ENCODE peak calls at places on chromosome 7, in six cellular contexts. P is neural progenitor cell, N is upper lobe of right lung, K is PC-9, F is aorta, Y is body of pancreas. W is an unnamed sample.
A peak's percentile ranks its signal among the peaks of the same experiment; 100 is the strongest.

GRCh38 chr7:107233174-107233573 is 64.4 kb downstream of the HBP1 start:
- DNase-seq in K (no peak), Y (no peak), F (no peak), P (no peak), N (no peak), W (no peak)

GRCh38 chr7:135803143-135803542 is 54.5 kb upstream of the FAM180A start:
- DNase-seq in F (no peak), Y (no peak), N (no peak), P (no peak), K (peak; percentile 39), W (no peak)

GRCh38 chr7:623464-623863 is 103.0 kb upstream of the DNAAF5 start:
- DNase-seq in K (no peak), F (peak; percentile 12), P (no peak), Y (no peak), N (peak; percentile 10), W (no peak)

GRCh38 chr7:7136423-7136822 is 45.9 kb upstream of the C1GALT1 start:
- DNase-seq in P (no peak), N (no peak), Y (no peak), F (no peak), K (no peak), W (no peak)

GRCh38 chr7:137953692-137954470 is 48.0 kb downstream of the CREB3L2 start:
- DNase-seq in P (peak; percentile 61), F (no peak), N (no peak), Y (no peak), K (peak; percentile 99), W (no peak)

GRCh38 chr7:33334349-33334748 is 205.0 kb downstream of the BBS9 start:
- DNase-seq in F (no peak), Y (no peak), N (no peak), P (peak; percentile 53), K (no peak), W (no peak)

GRCh38 chr7:18488047-18488446 is 7.5 kb upstream of the HDAC9 start:
- DNase-seq in K (no peak), F (no peak), P (no peak), Y (no peak), N (no peak), W (no peak)

GRCh38 chr7:29806131-29806792 is at the start of gene WIPF3:
- DNase-seq in K (no peak), N (peak; percentile 68), Y (peak; percentile 57), F (peak; percentile 77), P (peak; percentile 88), W (no peak)

GRCh38 chr7:98097042-98097645 is 9.5 kb upstream of the LMTK2 start:
- DNase-seq in Y (no peak), F (no peak), K (no peak), N (no peak), P (no peak), W (no peak)

GRCh38 chr7:118104812-118105441 is 79.0 kb upstream of the LSM8 start:
- DNase-seq in N (no peak), F (no peak), K (no peak), Y (no peak), P (no peak), W (no peak)

GRCh38 chr7:114889646-114890285 is 32.1 kb upstream of the MDFIC start:
- DNase-seq in P (no peak), K (peak; percentile 75), N (no peak), Y (no peak), F (no peak), W (no peak)

DNA sequence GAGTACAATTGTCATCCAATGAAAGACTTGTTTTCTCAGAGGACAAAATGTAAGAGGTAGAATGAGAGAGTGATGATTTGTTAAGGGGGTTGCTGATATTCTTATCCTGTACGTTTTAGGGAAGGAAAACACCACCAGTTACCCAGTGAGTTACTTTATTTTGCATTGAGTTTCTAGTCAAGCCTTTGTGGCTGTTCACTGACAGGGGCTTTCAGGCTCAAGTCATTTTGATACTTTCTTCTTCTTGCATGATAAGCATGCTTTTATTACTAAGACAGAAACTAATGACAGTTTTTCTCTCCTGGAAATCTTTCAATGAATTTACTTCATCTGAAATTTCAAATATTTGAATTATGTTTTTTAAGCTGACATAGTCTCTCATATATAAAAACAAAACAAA is 710.2 kb upstream of the POM121L12 start:
- DNase-seq in F (no peak), K (no peak), N (no peak), Y (no peak), P (no peak), W (no peak)
- H3K9me3 ChIP-seq in F (peaks cover 5% of the 10 kb centered on the region), K (no peaks in the 10 kb centered on the region), N (no peaks in the 10 kb centered on the region), Y (no peaks in the 10 kb centered on the region), P (no peaks in the 10 kb centered on the region), W (no peaks in the 10 kb centered on the region)

GRCh38 chr7:56483153-56483552 is 366.9 kb upstream of the NUPR2 start:
- DNase-seq in K (no peak), P (no peak), N (no peak), Y (no peak), F (no peak), W (no peak)

GRCh38 chr7:56483861-56484550 is 367.8 kb upstream of the NUPR2 start:
- DNase-seq in N (no peak), Y (no peak), P (no peak), K (no peak), F (no peak), W (no peak)

GRCh38 chr7:56474271-56474670 is 358.1 kb upstream of the NUPR2 start:
- DNase-seq in Y (no peak), F (no peak), N (no peak), K (no peak), P (no peak), W (no peak)

GRCh38 chr7:56479748-56480147 is 363.5 kb upstream of the NUPR2 start:
- DNase-seq in Y (no peak), F (no peak), K (no peak), P (no peak), N (no peak), W (no peak)

GRCh38 chr7:56479136-56479535 is 362.9 kb upstream of the NUPR2 start:
- DNase-seq in F (no peak), Y (no peak), K (no peak), N (no peak), P (no peak), W (no peak)
- H3K9me3 ChIP-seq in F (peaks cover 31% of the 10 kb centered on the region), Y (no peaks in the 10 kb centered on the region), K (peaks cover 8% of the 10 kb centered on the region), N (peaks cover 23% of the 10 kb centered on the region), P (peaks cover 8% of the 10 kb centered on the region), W (peaks cover 2% of the 10 kb centered on the region)

GRCh38 chr7:64884913-64885370 is 18.1 kb upstream of the ZNF273 start:
- DNase-seq in K (no peak), N (no peak), Y (no peak), P (no peak), F (no peak), W (no peak)

GRCh38 chr7:64883113-64883905 is 19.8 kb upstream of the ZNF273 start:
- DNase-seq in K (no peak), F (no peak), Y (no peak), P (no peak), N (no peak), W (no peak)

GRCh38 chr7:64885520-64886240 is 17.4 kb upstream of the ZNF273 start:
- DNase-seq in F (no peak), Y (no peak), N (no peak), K (no peak), P (no peak), W (no peak)

GRCh38 chr7:64882341-64883112 is 20.5 kb upstream of the ZNF273 start:
- DNase-seq in P (no peak), K (no peak), Y (peak; percentile 67), N (peak; percentile 78), F (peak; percentile 93), W (no peak)

GRCh38 chr7:64884085-64884912 is 18.8 kb upstream of the ZNF273 start:
- DNase-seq in N (no peak), F (no peak), Y (no peak), K (no peak), P (no peak), W (no peak)
- H3K9me3 ChIP-seq in N (no peaks in the 10 kb centered on the region), F (no peaks in the 10 kb centered on the region), Y (no peaks in the 10 kb centered on the region), K (no peaks in the 10 kb centered on the region), P (no peaks in the 10 kb centered on the region), W (no peaks in the 10 kb centered on the region)

GRCh38 chr7:46463170-46463569 is 542.1 kb upstream of the IGFBP3 start:
- DNase-seq in F (no peak), N (no peak), P (no peak), K (no peak), Y (no peak), W (no peak)
- H3K9me3 ChIP-seq in F (peaks cover 15% of the 10 kb centered on the region), N (peaks cover 20% of the 10 kb centered on the region), P (peaks cover 8% of the 10 kb centered on the region), K (peaks cover 39% of the 10 kb centered on the region), Y (no peaks in the 10 kb centered on the region), W (no peaks in the 10 kb centered on the region)

GRCh38 chr7:104857458-104858425 is 156.3 kb upstream of the KMT2E start:
- DNase-seq in K (no peak), N (no peak), F (no peak), P (no peak), Y (no peak), W (no peak)
- H3K9me3 ChIP-seq in K (no peaks in the 10 kb centered on the region), N (no peaks in the 10 kb centered on the region), F (no peaks in the 10 kb centered on the region), P (no peaks in the 10 kb centered on the region), Y (no peaks in the 10 kb centered on the region), W (no peaks in the 10 kb centered on the region)

DNA sequence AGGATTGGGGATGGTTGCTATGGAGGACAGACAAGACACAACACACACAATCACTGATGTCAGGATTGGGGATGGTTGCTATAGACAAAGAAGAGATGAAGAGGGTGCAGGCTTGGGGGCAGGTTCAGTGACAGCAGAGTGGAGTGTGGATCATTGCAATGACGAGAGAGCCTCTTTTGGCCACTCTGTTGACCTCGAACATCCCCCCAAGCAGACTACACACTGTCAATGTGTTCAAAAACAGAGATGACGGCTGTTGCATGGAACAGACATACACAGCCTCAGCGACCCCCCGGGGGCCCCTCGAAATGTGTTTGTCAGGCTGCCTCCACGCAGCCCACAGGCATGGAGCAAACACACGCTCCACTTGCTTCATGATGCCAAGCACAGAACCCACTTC is 133.0 kb downstream of the PTPRN2 start:
- DNase-seq in N (no peak), Y (no peak), P (no peak), F (no peak), K (peak; percentile 18), W (no peak)
- H3K9me3 ChIP-seq in N (no peaks in the 10 kb centered on the region), Y (no peaks in the 10 kb centered on the region), P (no peaks in the 10 kb centered on the region), F (peaks cover 3% of the 10 kb centered on the region), K (no peaks in the 10 kb centered on the region), W (no peaks in the 10 kb centered on the region)

GRCh38 chr7:64706625-64707292 is 40.8 kb downstream of the ZNF107 start:
- DNase-seq in P (no peak), K (no peak), N (no peak), F (no peak), Y (no peak), W (no peak)
- H3K9me3 ChIP-seq in P (peaks cover 90% of the 10 kb centered on the region), K (peaks cover 57% of the 10 kb centered on the region), N (peaks cover 58% of the 10 kb centered on the region), F (peaks cover 7% of the 10 kb centered on the region), Y (no peaks in the 10 kb centered on the region), W (peaks cover 46% of the 10 kb centered on the region)

GRCh38 chr7:5065107-5065407 is 19.4 kb downstream of the RBAK start:
- DNase-seq in K (no peak), N (no peak), P (no peak), Y (no peak), F (no peak), W (no peak)
- H3K9me3 ChIP-seq in K (peaks cover 99% of the 10 kb centered on the region), N (peaks cover 94% of the 10 kb centered on the region), P (peaks cover 86% of the 10 kb centered on the region), Y (no peaks in the 10 kb centered on the region), F (peaks cover 22% of the 10 kb centered on the region), W (peaks cover 64% of the 10 kb centered on the region)

GRCh38 chr7:16396766-16397496 is 24.4 kb downstream of the CRPPA start:
- DNase-seq in F (no peak), N (no peak), K (no peak), Y (no peak), P (peak; percentile 3), W (no peak)
- H3K9me3 ChIP-seq in F (no peaks in the 10 kb centered on the region), N (no peaks in the 10 kb centered on the region), K (peaks cover 42% of the 10 kb centered on the region), Y (no peaks in the 10 kb centered on the region), P (peaks cover 21% of the 10 kb centered on the region), W (no peaks in the 10 kb centered on the region)